ENCODE peak calls at places on chromosomes 13 and 19, in four cellular contexts. One of them, this sample, is unnamed.

GRCh38 chr19:39335168-39335567 is 675 bp downstream of the GMFG start:
- DNase-seq in effector memory CD4-positive, alpha-beta T cell: no peak
- DNase-seq in Calu3: no peak
- DNase-seq in stromal cell of bone marrow: no peak
- DNase-seq in this sample: peak

GRCh38 chr19:32652893-32653625 is 21.9 kb downstream of the ANKRD27 start:
- DNase-seq in stromal cell of bone marrow: no peak
- DNase-seq in Calu3: peak
- DNase-seq in effector memory CD4-positive, alpha-beta T cell: no peak
- DNase-seq in this sample: no peak

GRCh38 chr19:28606269-28607032 is 606.5 kb downstream of the UQCRFS1 start:
- DNase-seq in stromal cell of bone marrow: no peak
- DNase-seq in effector memory CD4-positive, alpha-beta T cell: no peak
- DNase-seq in Calu3: peak
- DNase-seq in this sample: no peak

GRCh38 chr19:8721334-8721733 is at the start of gene OR2Z1:
- DNase-seq in Calu3: no peak
- DNase-seq in stromal cell of bone marrow: no peak
- DNase-seq in effector memory CD4-positive, alpha-beta T cell: no peak
- DNase-seq in this sample: no peak

GRCh38 chr19:14954071-14954655 is 12.9 kb downstream of the OR7C2 start:
- DNase-seq in Calu3: peak
- DNase-seq in effector memory CD4-positive, alpha-beta T cell: no peak
- DNase-seq in stromal cell of bone marrow: no peak
- DNase-seq in this sample: no peak

GRCh38 chr13:113665582-113666323 is 1.3 kb upstream of the GRK1 start:
- DNase-seq in stromal cell of bone marrow: no peak
- DNase-seq in Calu3: no peak
- DNase-seq in effector memory CD4-positive, alpha-beta T cell: no peak
- DNase-seq in this sample: no peak

GRCh38 chr13:61040180-61040579 is 375.5 kb downstream of the PCDH20 start:
- DNase-seq in effector memory CD4-positive, alpha-beta T cell: no peak
- DNase-seq in stromal cell of bone marrow: no peak
- DNase-seq in Calu3: no peak
- DNase-seq in this sample: no peak

GRCh38 chr13:98809345-98809777 is 56.9 kb upstream of the SLC15A1 start:
- DNase-seq in Calu3: no peak
- DNase-seq in stromal cell of bone marrow: no peak
- DNase-seq in effector memory CD4-positive, alpha-beta T cell: no peak
- DNase-seq in this sample: no peak

GRCh38 chr19:44603201-44603945 is 10.0 kb upstream of the IGSF23 start:
- DNase-seq in Calu3: no peak
- DNase-seq in stromal cell of bone marrow: peak
- DNase-seq in effector memory CD4-positive, alpha-beta T cell: no peak
- DNase-seq in this sample: no peak

GRCh38 chr19:10227215-10227971 is 3.7 kb downstream of the S1PR2 start:
- DNase-seq in effector memory CD4-positive, alpha-beta T cell: no peak
- DNase-seq in stromal cell of bone marrow: no peak
- DNase-seq in Calu3: no peak
- DNase-seq in this sample: no peak

GRCh38 chr13:41428155-41428554 is 29.2 kb upstream of the RGCC start:
- DNase-seq in Calu3: no peak
- DNase-seq in stromal cell of bone marrow: no peak
- DNase-seq in effector memory CD4-positive, alpha-beta T cell: no peak
- DNase-seq in this sample: peak